ENCODE peak calls at places on chromosomes 6 and 20, in seven cellular contexts. X is CD8-positive, alpha-beta T cell; T is spleen; P is heart left ventricle; D is endodermal cell; Y is uterus; B is A549. U is an unnamed sample.
A peak's percentile ranks its signal among the peaks of the same experiment; 100 is the strongest.

GRCh38 chr20:31666258-31667042 is 28.7 kb downstream of the COX4I2 start:
- DNase-seq in X (peak; percentile 27), T (peak; percentile 84), P (peak; percentile 66), D (peak; percentile 66), Y (no peak), B (no peak), U (peak; percentile 80)

GRCh38 chr6:163152701-163153100 is 261.8 kb upstream of the QKI start:
- DNase-seq in X (no peak), T (no peak), P (no peak), D (no peak), Y (no peak), B (no peak), U (no peak)

GRCh38 chr6:26318459-26319404 is 46.3 kb upstream of the BTN3A2 start:
- DNase-seq in X (no peak), T (no peak), P (no peak), D (peak; percentile 76), Y (no peak), B (no peak), U (no peak)

GRCh38 chr6:75481394-75481793 is 12.2 kb downstream of the FILIP1 start:
- DNase-seq in X (no peak), T (no peak), P (no peak), D (peak; percentile 68), Y (no peak), B (no peak), U (no peak)

GRCh38 chr20:23832775-23833508 is 6.4 kb upstream of the CST2 start:
- DNase-seq in X (no peak), T (no peak), P (no peak), D (no peak), Y (no peak), B (no peak), U (no peak)

GRCh38 chr6:106097368-106098231 is 11.5 kb downstream of the PRDM1 start:
- DNase-seq in X (no peak), T (no peak), P (no peak), D (no peak), Y (no peak), B (peak; percentile 17), U (no peak)

GRCh38 chr20:56439784-56440291 is 27.8 kb downstream of the CASS4 start:
- DNase-seq in X (no peak), T (no peak), P (peak; percentile 82), D (no peak), Y (no peak), B (no peak), U (peak; percentile 28)

GRCh38 chr6:7541175-7542064 is at the start of gene DSP:
- DNase-seq in X (no peak), T (peak; percentile 88), P (peak; percentile 83), D (peak; percentile 91), Y (no peak), B (peak; percentile 69), U (no peak)

GRCh38 chr20:64099880-64100565 is 7.3 kb downstream of the NPBWR2 start:
- DNase-seq in X (no peak), T (no peak), P (peak; percentile 21), D (no peak), Y (no peak), B (no peak), U (no peak)

GRCh38 chr6:170116643-170117042 is 174.2 kb downstream of the DLL1 start:
- DNase-seq in X (no peak), T (peak; percentile 72), P (peak; percentile 14), D (peak; percentile 52), Y (no peak), B (no peak), U (peak; percentile 21)

GRCh38 chr6:143698759-143699750 is 21.3 kb downstream of the PHACTR2 start:
- DNase-seq in X (no peak), T (no peak), P (no peak), D (peak; percentile 75), Y (no peak), B (no peak), U (no peak)

GRCh38 chr20:21437816-21438215 is 40.5 kb upstream of the NKX2-4 start:
- DNase-seq in X (no peak), T (no peak), P (no peak), D (no peak), Y (no peak), B (no peak), U (no peak)

GRCh38 chr6:33762713-33763112 is 16.0 kb upstream of the IP6K3 start:
- DNase-seq in X (no peak), T (no peak), P (no peak), D (no peak), Y (no peak), B (no peak), U (no peak)

GRCh38 chr6:133623065-133623464 is 265.8 kb upstream of the TCF21 start:
- DNase-seq in X (no peak), T (no peak), P (no peak), D (no peak), Y (peak; percentile 39), B (peak; percentile 17), U (no peak)

GRCh38 chr20:52991783-52992182 is 19.6 kb downstream of the TSHZ2 start:
- DNase-seq in X (no peak), T (no peak), P (no peak), D (no peak), Y (peak; percentile 36), B (no peak), U (no peak)

GRCh38 chr20:64091762-64092161 is 7.6 kb upstream of the LKAAEAR1 start:
- DNase-seq in X (no peak), T (no peak), P (no peak), D (peak; percentile 68), Y (no peak), B (no peak), U (no peak)

GRCh38 chr20:32325706-32326506 is 32.2 kb upstream of the ASXL1 start:
- DNase-seq in X (no peak), T (no peak), P (no peak), D (no peak), Y (no peak), B (peak; percentile 91), U (no peak)

GRCh38 chr6:36345681-36346417 is 9.2 kb upstream of the BNIP5 start:
- DNase-seq in X (no peak), T (no peak), P (no peak), D (peak; percentile 65), Y (no peak), B (no peak), U (no peak)

GRCh38 chr20:17882065-17882833 is 86.3 kb downstream of the SNX5 start:
- DNase-seq in X (no peak), T (no peak), P (no peak), D (no peak), Y (no peak), B (no peak), U (peak; percentile 48)

DNA sequence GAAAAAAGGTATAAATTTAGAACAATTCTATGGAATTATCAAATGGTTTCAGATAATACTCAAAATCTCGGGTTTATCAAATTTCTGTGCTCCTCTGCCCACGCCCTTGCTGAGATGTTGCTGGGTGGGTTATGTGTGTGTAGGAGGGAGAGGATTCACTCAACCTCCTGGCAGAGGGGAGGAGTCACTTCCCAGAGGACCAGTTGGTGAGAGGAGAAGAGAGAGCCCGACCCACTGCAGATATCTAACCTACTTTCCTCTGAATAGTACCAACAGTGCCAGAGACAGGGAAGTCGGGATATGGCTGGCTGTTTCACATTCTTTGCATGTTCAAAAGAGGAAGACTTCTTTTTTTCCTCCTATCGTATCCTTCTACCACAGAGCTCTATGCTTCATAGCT is 187.1 kb upstream of the MAN1A1 start:
- DNase-seq in X (no peak), T (no peak), P (no peak), D (no peak), Y (no peak), B (no peak), U (no peak)
- H3K9me3 ChIP-seq in X (no peaks in the 10 kb centered on the region), T (no peaks in the 10 kb centered on the region), P (no peaks in the 10 kb centered on the region), D (peaks cover 13% of the 10 kb centered on the region), Y (no peaks in the 10 kb centered on the region), B (no peaks in the 10 kb centered on the region), U (no peaks in the 10 kb centered on the region)

GRCh38 chr6:25051083-25051482 is 115.3 kb upstream of the RIPOR2 start:
- DNase-seq in X (no peak), T (no peak), P (no peak), D (no peak), Y (peak; percentile 35), B (no peak), U (no peak)
- H3K9me3 ChIP-seq in X (no peaks in the 10 kb centered on the region), T (no peaks in the 10 kb centered on the region), P (no peaks in the 10 kb centered on the region), D (no peaks in the 10 kb centered on the region), Y (no peaks in the 10 kb centered on the region), B (no peaks in the 10 kb centered on the region), U (no peaks in the 10 kb centered on the region)

GRCh38 chr6:360791-361373 is 30.7 kb upstream of the IRF4 start:
- DNase-seq in X (no peak), T (peak; percentile 78), P (no peak), D (no peak), Y (no peak), B (no peak), U (no peak)

GRCh38 chr6:362924-363249 is 28.7 kb upstream of the IRF4 start:
- DNase-seq in X (no peak), T (peak; percentile 72), P (no peak), D (no peak), Y (no peak), B (no peak), U (no peak)

GRCh38 chr6:363291-363690 is 28.3 kb upstream of the IRF4 start:
- DNase-seq in X (no peak), T (no peak), P (no peak), D (no peak), Y (no peak), B (no peak), U (no peak)

GRCh38 chr6:361411-362132 is 30.0 kb upstream of the IRF4 start:
- DNase-seq in X (no peak), T (peak; percentile 69), P (no peak), D (no peak), Y (no peak), B (no peak), U (no peak)

GRCh38 chr6:362231-362923 is 29.2 kb upstream of the IRF4 start:
- DNase-seq in X (no peak), T (peak; percentile 19), P (no peak), D (no peak), Y (no peak), B (no peak), U (no peak)
- H3K9me3 ChIP-seq in X (no peaks in the 10 kb centered on the region), T (no peaks in the 10 kb centered on the region), P (no peaks in the 10 kb centered on the region), D (peaks cover 27% of the 10 kb centered on the region), Y (no peaks in the 10 kb centered on the region), B (peaks cover 2% of the 10 kb centered on the region), U (peaks cover 17% of the 10 kb centered on the region)

DNA sequence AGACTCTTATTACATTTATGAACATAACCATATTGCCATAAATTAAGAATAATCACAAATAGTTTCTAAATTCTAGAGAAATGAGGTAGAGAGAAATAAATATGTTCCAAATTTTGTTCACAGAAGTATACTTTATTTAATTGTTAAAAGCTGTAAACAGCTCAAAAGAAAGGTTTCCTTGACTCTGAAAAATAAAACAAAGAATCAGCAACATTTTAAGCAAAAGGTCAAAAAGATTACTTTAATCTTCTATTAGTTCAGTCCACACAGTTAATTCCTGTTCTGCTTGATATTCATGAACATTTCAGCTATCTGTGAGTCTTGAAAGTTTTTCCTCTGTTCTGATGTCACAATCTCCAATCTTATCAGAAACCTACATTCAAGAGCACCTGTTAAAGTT is 197.9 kb downstream of the GJA1 start:
- DNase-seq in X (no peak), T (no peak), P (no peak), D (no peak), Y (no peak), B (no peak), U (no peak)
- H3K9me3 ChIP-seq in X (no peaks in the 10 kb centered on the region), T (no peaks in the 10 kb centered on the region), P (no peaks in the 10 kb centered on the region), D (peaks cover 94% of the 10 kb centered on the region), Y (no peaks in the 10 kb centered on the region), B (peaks cover 11% of the 10 kb centered on the region), U (peaks cover 7% of the 10 kb centered on the region)

U was measured in tibial artery.